ENCODE peak calls at places on chromosomes 5 and 9, in four cellular contexts. One of them, this sample, is unnamed.

GRCh38 chr9:137720571-137721110 is 101.8 kb downstream of the EHMT1 start:
- DNase-seq in astrocyte of the spinal cord: no peak
- DNase-seq in choroid plexus epithelial cell: no peak
- DNase-seq in hepatocyte: no peak
- DNase-seq in this sample: no peak

GRCh38 chr9:77488439-77489126 is 159.5 kb downstream of the GNA14 start:
- DNase-seq in astrocyte of the spinal cord: peak
- DNase-seq in choroid plexus epithelial cell: peak
- DNase-seq in hepatocyte: no peak
- DNase-seq in this sample: no peak

GRCh38 chr5:127031147-127031862 is 947 bp upstream of the MARCHF3 start:
- DNase-seq in astrocyte of the spinal cord: no peak
- DNase-seq in choroid plexus epithelial cell: no peak
- DNase-seq in hepatocyte: peak
- DNase-seq in this sample: no peak

GRCh38 chr9:104686081-104686480 is 8.2 kb upstream of the OR13D1 start:
- DNase-seq in astrocyte of the spinal cord: no peak
- DNase-seq in choroid plexus epithelial cell: peak
- DNase-seq in hepatocyte: no peak
- DNase-seq in this sample: no peak

GRCh38 chr9:128422783-128423150 is 2.1 kb downstream of the CERCAM start:
- DNase-seq in astrocyte of the spinal cord: no peak
- DNase-seq in choroid plexus epithelial cell: no peak
- DNase-seq in hepatocyte: no peak
- DNase-seq in this sample: no peak

GRCh38 chr9:111868475-111868874 is 28.1 kb upstream of the UGCG start:
- DNase-seq in astrocyte of the spinal cord: no peak
- DNase-seq in choroid plexus epithelial cell: no peak
- DNase-seq in hepatocyte: no peak
- DNase-seq in this sample: no peak

GRCh38 chr5:93090698-93091097 is 490.3 kb downstream of the NR2F1-AS1 start:
- DNase-seq in astrocyte of the spinal cord: no peak
- DNase-seq in choroid plexus epithelial cell: no peak
- DNase-seq in hepatocyte: no peak
- DNase-seq in this sample: no peak

GRCh38 chr9:125785187-125785840 is 38.1 kb downstream of the PBX3 start:
- DNase-seq in astrocyte of the spinal cord: peak
- DNase-seq in choroid plexus epithelial cell: no peak
- DNase-seq in hepatocyte: no peak
- DNase-seq in this sample: no peak

GRCh38 chr9:121207371-121207940 is 5.8 kb upstream of the RAB14 start:
- DNase-seq in astrocyte of the spinal cord: no peak
- DNase-seq in choroid plexus epithelial cell: no peak
- DNase-seq in hepatocyte: no peak
- DNase-seq in this sample: no peak

GRCh38 chr5:132065351-132065937 is 5.0 kb downstream of the IL3 start:
- DNase-seq in astrocyte of the spinal cord: peak
- DNase-seq in choroid plexus epithelial cell: peak
- DNase-seq in hepatocyte: peak
- DNase-seq in this sample: no peak

GRCh38 chr5:94362857-94363256 is 255.5 kb downstream of the KIAA0825 start:
- DNase-seq in astrocyte of the spinal cord: no peak
- DNase-seq in choroid plexus epithelial cell: no peak
- DNase-seq in hepatocyte: no peak
- DNase-seq in this sample: no peak

GRCh38 chr5:33890147-33890546 is 1.6 kb downstream of the ADAMTS12 start:
- DNase-seq in astrocyte of the spinal cord: peak
- DNase-seq in choroid plexus epithelial cell: peak
- DNase-seq in hepatocyte: no peak
- DNase-seq in this sample: no peak

GRCh38 chr9:135706288-135706687 is 4.3 kb downstream of the KCNT1 start:
- DNase-seq in astrocyte of the spinal cord: no peak
- DNase-seq in choroid plexus epithelial cell: no peak
- DNase-seq in hepatocyte: no peak
- DNase-seq in this sample: no peak

GRCh38 chr5:179882338-179882737 is 23.7 kb upstream of the MRNIP start:
- DNase-seq in astrocyte of the spinal cord: no peak
- DNase-seq in choroid plexus epithelial cell: no peak
- DNase-seq in hepatocyte: no peak
- DNase-seq in this sample: no peak

GRCh38 chr9:35091536-35091935 is 4.9 kb downstream of the PIGO start:
- DNase-seq in astrocyte of the spinal cord: no peak
- DNase-seq in choroid plexus epithelial cell: no peak
- DNase-seq in hepatocyte: no peak
- DNase-seq in this sample: no peak

GRCh38 chr5:141747152-141747640 is 65.2 kb upstream of the ARAP3 start:
- DNase-seq in astrocyte of the spinal cord: peak
- DNase-seq in choroid plexus epithelial cell: peak
- DNase-seq in hepatocyte: peak
- DNase-seq in this sample: no peak

GRCh38 chr9:122001491-122002201 is 91.5 kb downstream of the TTLL11 start:
- DNase-seq in astrocyte of the spinal cord: peak
- DNase-seq in choroid plexus epithelial cell: peak
- DNase-seq in hepatocyte: no peak
- DNase-seq in this sample: no peak

GRCh38 chr5:3220201-3220600 is 375.4 kb upstream of the IRX1 start:
- DNase-seq in astrocyte of the spinal cord: no peak
- DNase-seq in choroid plexus epithelial cell: no peak
- DNase-seq in hepatocyte: no peak
- DNase-seq in this sample: no peak

GRCh38 chr5:110086658-110087388 is 397.1 kb downstream of the MAN2A1 start:
- DNase-seq in astrocyte of the spinal cord: peak
- DNase-seq in choroid plexus epithelial cell: peak
- DNase-seq in hepatocyte: peak
- DNase-seq in this sample: peak

GRCh38 chr9:91560301-91560700 is 136.7 kb upstream of the NFIL3 start:
- DNase-seq in astrocyte of the spinal cord: peak
- DNase-seq in choroid plexus epithelial cell: peak
- DNase-seq in hepatocyte: no peak
- DNase-seq in this sample: no peak

GRCh38 chr5:444226-444625 is 1.2 kb downstream of the EXOC3 start:
- DNase-seq in astrocyte of the spinal cord: no peak
- DNase-seq in choroid plexus epithelial cell: no peak
- DNase-seq in hepatocyte: no peak
- DNase-seq in this sample: no peak

GRCh38 chr5:139789116-139789844 is 6.3 kb upstream of the PSD2 start:
- DNase-seq in astrocyte of the spinal cord: no peak
- DNase-seq in choroid plexus epithelial cell: no peak
- DNase-seq in hepatocyte: no peak
- DNase-seq in this sample: no peak

GRCh38 chr9:108761530-108762347 is 94.0 kb downstream of the ACTL7B start:
- DNase-seq in astrocyte of the spinal cord: peak
- DNase-seq in choroid plexus epithelial cell: peak
- DNase-seq in hepatocyte: peak
- DNase-seq in this sample: no peak

GRCh38 chr9:36765077-36765390 is 192.3 kb downstream of the MELK start:
- DNase-seq in astrocyte of the spinal cord: no peak
- DNase-seq in choroid plexus epithelial cell: no peak
- DNase-seq in hepatocyte: no peak
- DNase-seq in this sample: no peak

GRCh38 chr9:137355445-137356365 is 53.6 kb upstream of the NRARP start:
- DNase-seq in astrocyte of the spinal cord: no peak
- DNase-seq in choroid plexus epithelial cell: no peak
- DNase-seq in hepatocyte: no peak
- DNase-seq in this sample: no peak

GRCh38 chr9:19470981-19471650 is 62.3 kb downstream of the ACER2 start:
- DNase-seq in astrocyte of the spinal cord: no peak
- DNase-seq in choroid plexus epithelial cell: no peak
- DNase-seq in hepatocyte: no peak
- DNase-seq in this sample: no peak

GRCh38 chr5:5198111-5198510 is 58.0 kb downstream of the ADAMTS16 start:
- DNase-seq in astrocyte of the spinal cord: peak
- DNase-seq in choroid plexus epithelial cell: no peak
- DNase-seq in hepatocyte: no peak
- DNase-seq in this sample: no peak

GRCh38 chr5:58172946-58173345 is 286.9 kb downstream of the PLK2 start:
- DNase-seq in astrocyte of the spinal cord: no peak
- DNase-seq in choroid plexus epithelial cell: no peak
- DNase-seq in hepatocyte: no peak
- DNase-seq in this sample: no peak

GRCh38 chr5:61467766-61468482 is 135.9 kb downstream of the ZSWIM6 start:
- DNase-seq in astrocyte of the spinal cord: peak
- DNase-seq in choroid plexus epithelial cell: peak
- DNase-seq in hepatocyte: no peak
- DNase-seq in this sample: no peak

GRCh38 chr9:119273984-119274665 is 95.1 kb downstream of the BRINP1 start:
- DNase-seq in astrocyte of the spinal cord: no peak
- DNase-seq in choroid plexus epithelial cell: no peak
- DNase-seq in hepatocyte: no peak
- DNase-seq in this sample: no peak

GRCh38 chr9:70861376-70861775 is 260.0 kb downstream of the TRPM3 start:
- DNase-seq in astrocyte of the spinal cord: no peak
- DNase-seq in choroid plexus epithelial cell: no peak
- DNase-seq in hepatocyte: no peak
- DNase-seq in this sample: no peak

GRCh38 chr5:169864483-169864882 is 115.8 kb downstream of the INSYN2B start:
- DNase-seq in astrocyte of the spinal cord: no peak
- DNase-seq in choroid plexus epithelial cell: no peak
- DNase-seq in hepatocyte: no peak
- DNase-seq in this sample: no peak

GRCh38 chr5:169871816-169872215 is 108.5 kb downstream of the INSYN2B start:
- DNase-seq in astrocyte of the spinal cord: peak
- DNase-seq in choroid plexus epithelial cell: peak
- DNase-seq in hepatocyte: no peak
- DNase-seq in this sample: no peak

GRCh38 chr5:169862348-169862905 is 117.9 kb downstream of the INSYN2B start:
- DNase-seq in astrocyte of the spinal cord: no peak
- DNase-seq in choroid plexus epithelial cell: no peak
- DNase-seq in hepatocyte: no peak
- DNase-seq in this sample: no peak

GRCh38 chr5:169870221-169870620 is 110.1 kb downstream of the INSYN2B start:
- DNase-seq in astrocyte of the spinal cord: no peak
- DNase-seq in choroid plexus epithelial cell: peak
- DNase-seq in hepatocyte: no peak
- DNase-seq in this sample: no peak

DNA sequence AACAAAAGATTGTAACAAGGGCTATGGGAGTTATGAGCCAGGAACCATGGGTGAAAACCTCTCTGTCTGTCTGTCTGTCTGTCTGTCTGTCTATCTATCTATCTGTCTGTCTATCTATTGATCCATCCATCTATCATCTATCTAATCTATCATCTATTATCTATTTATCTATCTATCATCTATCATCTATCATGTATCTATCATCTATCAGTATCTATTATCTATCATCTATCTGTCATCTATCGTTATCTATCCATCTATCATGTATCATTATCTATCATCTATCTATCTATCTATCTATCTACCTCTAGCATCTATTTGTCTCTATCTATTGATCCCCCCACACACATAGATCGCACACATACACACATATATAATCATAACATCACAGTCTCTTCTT is 112.9 kb downstream of the INSYN2B start:
- DNase-seq in astrocyte of the spinal cord: no peak
- DNase-seq in choroid plexus epithelial cell: no peak
- DNase-seq in hepatocyte: no peak
- DNase-seq in this sample: no peak
- TF ChIP-seq CTCF in astrocyte of the spinal cord: no peak
- TF ChIP-seq CTCF in choroid plexus epithelial cell: no peak
- TF ChIP-seq CTCF in hepatocyte: no peak
- TF ChIP-seq CTCF in this sample: no peak

DNA sequence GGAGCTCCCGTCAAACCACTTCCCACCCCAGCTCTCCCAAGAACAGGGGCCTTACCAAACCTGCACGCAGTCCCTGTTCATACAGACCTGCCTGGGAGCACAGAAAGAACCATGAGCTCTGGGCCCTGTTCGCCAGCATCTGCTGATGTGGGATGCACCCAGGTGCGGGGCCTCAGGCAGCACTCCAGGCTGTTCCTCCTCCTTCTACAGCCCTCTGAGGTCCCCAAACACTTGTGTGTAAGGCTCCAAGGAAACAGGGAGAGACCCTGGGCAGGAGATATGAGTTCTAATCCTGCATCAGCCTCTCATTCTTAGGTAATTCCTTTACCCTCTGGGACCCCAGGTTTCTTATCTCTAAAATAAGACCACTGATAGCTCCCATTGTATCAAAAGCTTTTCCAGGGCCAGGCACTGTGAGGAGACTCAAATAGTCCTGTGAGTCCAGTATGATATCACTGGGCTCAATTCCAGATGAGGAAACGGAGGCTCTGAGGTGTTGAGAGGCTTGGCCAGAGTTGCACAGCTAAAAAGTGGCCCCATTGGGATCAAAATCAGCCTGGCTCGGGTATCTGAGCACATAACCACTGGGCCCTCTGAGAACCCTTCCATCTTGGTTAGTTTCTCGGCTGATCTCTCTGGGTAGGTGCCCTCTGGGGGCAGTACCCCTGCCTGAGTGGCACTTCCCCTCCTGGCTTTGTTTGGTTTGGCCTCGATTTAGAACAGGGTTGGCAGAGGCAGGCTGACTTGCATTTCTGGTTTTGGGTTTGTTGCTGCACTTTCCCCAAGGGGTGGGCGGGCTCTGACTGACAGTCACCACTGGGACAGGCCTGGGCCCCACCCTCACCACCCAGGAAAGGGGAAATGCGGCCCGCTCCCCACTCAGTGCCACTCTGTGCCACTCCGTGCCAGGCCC is 116.8 kb downstream of the RGS3 start:
- DNase-seq in astrocyte of the spinal cord: peak
- DNase-seq in choroid plexus epithelial cell: peak
- DNase-seq in hepatocyte: no peak
- DNase-seq in this sample: no peak
- H3K4me3 ChIP-seq in astrocyte of the spinal cord: no peak
- H3K4me3 ChIP-seq in choroid plexus epithelial cell: no peak
- H3K4me3 ChIP-seq in hepatocyte: no peak
- H3K4me3 ChIP-seq in this sample: no peak

GRCh38 chr5:102678267-102679058 is 76.6 kb upstream of the PAM start:
- DNase-seq in astrocyte of the spinal cord: peak
- DNase-seq in choroid plexus epithelial cell: peak
- DNase-seq in hepatocyte: no peak
- DNase-seq in this sample: no peak

GRCh38 chr5:102682102-102682647 is 72.9 kb upstream of the PAM start:
- DNase-seq in astrocyte of the spinal cord: no peak
- DNase-seq in choroid plexus epithelial cell: no peak
- DNase-seq in hepatocyte: no peak
- DNase-seq in this sample: no peak

DNA sequence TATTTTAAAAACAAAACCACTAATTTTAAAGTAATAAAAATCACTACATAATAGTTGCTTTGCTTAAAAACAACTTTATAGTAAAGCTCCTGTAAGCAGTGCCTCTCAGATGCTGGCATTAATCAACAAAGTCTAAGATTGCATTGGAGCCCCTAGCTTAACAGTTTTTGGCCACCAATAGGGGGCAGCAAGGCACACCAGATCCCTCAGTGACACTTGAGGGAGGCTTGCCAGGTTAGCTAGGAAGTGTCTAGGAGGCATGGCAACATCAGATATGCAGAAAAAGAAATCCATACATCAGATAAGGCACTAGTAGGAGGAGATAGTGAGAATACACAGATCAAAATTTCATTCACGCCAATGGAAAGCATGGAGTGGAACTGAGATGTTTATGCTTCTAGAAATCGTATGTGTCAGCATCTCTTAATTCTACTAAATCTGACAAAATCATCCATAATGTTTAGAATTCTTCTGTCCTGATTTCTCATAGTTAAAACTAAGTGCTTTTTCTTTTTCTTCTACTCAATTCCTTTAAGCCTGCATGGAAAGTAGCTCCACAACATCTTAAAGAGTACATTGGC is 73.6 kb upstream of the PAM start:
- DNase-seq in astrocyte of the spinal cord: peak
- DNase-seq in choroid plexus epithelial cell: peak
- DNase-seq in hepatocyte: peak
- DNase-seq in this sample: no peak
- TF ChIP-seq CTCF in astrocyte of the spinal cord: peak
- TF ChIP-seq CTCF in choroid plexus epithelial cell: peak
- TF ChIP-seq CTCF in hepatocyte: peak
- TF ChIP-seq CTCF in this sample: peak

GRCh38 chr9:29999645-30000044 is 2384.8 kb upstream of the ACO1 start:
- DNase-seq in astrocyte of the spinal cord: no peak
- DNase-seq in choroid plexus epithelial cell: no peak
- DNase-seq in hepatocyte: peak
- DNase-seq in this sample: no peak
- H3K4me3 ChIP-seq in astrocyte of the spinal cord: no peak
- H3K4me3 ChIP-seq in choroid plexus epithelial cell: no peak
- H3K4me3 ChIP-seq in hepatocyte: no peak
- H3K4me3 ChIP-seq in this sample: no peak